ENCODE peak calls at places on chromosomes 16 and 17, in seven cellular contexts. One of them, this sample, is unnamed.

GRCh38 chr17:46968896-46969295 is 10.2 kb downstream of the RPRML start:
- DNase-seq in adrenal gland: no peak
- DNase-seq in aorta: peak; percentile 55
- DNase-seq in ovary: no peak
- DNase-seq in tibial nerve: no peak
- DNase-seq in upper lobe of right lung: no peak
- DNase-seq in cardiac muscle cell: no peak
- DNase-seq in this sample: no peak

GRCh38 chr17:36198831-36199465 is 2.4 kb upstream of the CCL3L1 start:
- DNase-seq in aorta: no peak
- DNase-seq in ovary: no peak
- DNase-seq in adrenal gland: no peak
- DNase-seq in cardiac muscle cell: no peak
- DNase-seq in upper lobe of right lung: no peak
- DNase-seq in tibial nerve: no peak
- DNase-seq in this sample: no peak

GRCh38 chr16:2842340-2843000 is 12.4 kb downstream of the ZG16B start:
- DNase-seq in aorta: peak; percentile 87
- DNase-seq in ovary: peak; percentile 32
- DNase-seq in upper lobe of right lung: peak; percentile 80
- DNase-seq in adrenal gland: peak; percentile 38
- DNase-seq in cardiac muscle cell: peak; percentile 54
- DNase-seq in tibial nerve: no peak
- DNase-seq in this sample: peak; percentile 49

GRCh38 chr16:873889-874288 is 73.4 kb upstream of the GNG13 start:
- DNase-seq in aorta: peak; percentile 72
- DNase-seq in ovary: no peak
- DNase-seq in cardiac muscle cell: no peak
- DNase-seq in upper lobe of right lung: no peak
- DNase-seq in adrenal gland: no peak
- DNase-seq in tibial nerve: no peak
- DNase-seq in this sample: no peak

GRCh38 chr17:52470553-52470952 is 312.0 kb upstream of the CA10 start:
- DNase-seq in upper lobe of right lung: no peak
- DNase-seq in aorta: no peak
- DNase-seq in tibial nerve: no peak
- DNase-seq in cardiac muscle cell: no peak
- DNase-seq in ovary: no peak
- DNase-seq in adrenal gland: no peak
- DNase-seq in this sample: no peak

GRCh38 chr16:12673466-12673865 is 130.2 kb downstream of the CPPED1 start:
- DNase-seq in adrenal gland: no peak
- DNase-seq in upper lobe of right lung: no peak
- DNase-seq in tibial nerve: no peak
- DNase-seq in aorta: no peak
- DNase-seq in cardiac muscle cell: no peak
- DNase-seq in ovary: no peak
- DNase-seq in this sample: no peak

GRCh38 chr17:40551091-40551873 is 14.0 kb downstream of the CCR7 start:
- DNase-seq in ovary: peak; percentile 90
- DNase-seq in tibial nerve: peak; percentile 89
- DNase-seq in adrenal gland: peak; percentile 94
- DNase-seq in aorta: peak; percentile 82
- DNase-seq in cardiac muscle cell: peak; percentile 99
- DNase-seq in upper lobe of right lung: peak; percentile 80
- DNase-seq in this sample: no peak

GRCh38 chr16:26963109-26963508 is 103.6 kb upstream of the C16orf82 start:
- DNase-seq in upper lobe of right lung: no peak
- DNase-seq in tibial nerve: no peak
- DNase-seq in aorta: no peak
- DNase-seq in cardiac muscle cell: peak; percentile 12
- DNase-seq in ovary: no peak
- DNase-seq in adrenal gland: peak; percentile 57
- DNase-seq in this sample: peak; percentile 23

GRCh38 chr16:89722392-89723278 is 1.3 kb downstream of the ZNF276 start:
- DNase-seq in aorta: no peak
- DNase-seq in adrenal gland: peak; percentile 48
- DNase-seq in upper lobe of right lung: peak; percentile 93
- DNase-seq in cardiac muscle cell: peak; percentile 63
- DNase-seq in ovary: peak; percentile 24
- DNase-seq in tibial nerve: no peak
- DNase-seq in this sample: peak; percentile 75

GRCh38 chr16:79362312-79362970 is 238.1 kb downstream of the MAF start:
- DNase-seq in tibial nerve: no peak
- DNase-seq in aorta: no peak
- DNase-seq in adrenal gland: no peak
- DNase-seq in ovary: no peak
- DNase-seq in cardiac muscle cell: no peak
- DNase-seq in upper lobe of right lung: no peak
- DNase-seq in this sample: peak; percentile 54

GRCh38 chr17:76480676-76481075 is 13.3 kb downstream of the AANAT start:
- DNase-seq in aorta: no peak
- DNase-seq in upper lobe of right lung: no peak
- DNase-seq in cardiac muscle cell: peak; percentile 22
- DNase-seq in ovary: peak; percentile 60
- DNase-seq in adrenal gland: no peak
- DNase-seq in tibial nerve: no peak
- DNase-seq in this sample: no peak

DNA sequence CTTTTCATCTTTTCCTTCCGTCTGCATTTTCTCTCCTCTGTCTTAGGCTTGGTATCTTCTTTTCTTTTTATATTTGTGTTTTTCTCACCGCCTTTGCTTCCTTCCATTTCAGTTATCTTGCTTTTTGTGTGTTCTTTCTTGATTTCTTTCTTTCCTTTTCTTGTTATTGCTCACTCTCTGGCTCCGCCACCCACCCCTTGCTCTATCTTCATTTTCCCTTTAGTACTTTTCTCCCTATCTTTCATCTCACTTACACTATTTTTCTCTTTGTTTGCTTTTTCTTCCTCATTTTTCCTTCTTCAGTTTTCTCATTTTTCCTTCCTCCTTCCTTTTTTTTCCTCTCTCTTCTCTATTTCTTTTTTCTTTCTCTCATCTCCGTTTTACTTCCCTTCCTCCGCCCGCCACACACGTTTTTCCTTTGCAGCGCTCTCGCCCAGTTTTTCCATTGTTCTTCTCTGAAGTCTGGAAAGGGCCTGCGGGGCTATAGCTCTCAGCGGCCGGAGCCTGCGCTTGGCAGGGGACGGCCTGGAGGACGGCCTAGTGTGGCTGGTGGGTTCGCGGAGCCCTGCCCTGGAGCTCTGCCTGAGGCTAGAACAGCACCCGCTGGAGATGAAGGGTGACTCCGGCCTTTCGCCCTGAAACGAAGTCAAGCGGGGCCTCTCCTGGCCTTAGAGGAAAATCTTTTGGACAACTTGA is 5.2 kb upstream of the HOXB13 start:
- DNase-seq in upper lobe of right lung: peak; percentile 48
- DNase-seq in aorta: peak; percentile 64
- DNase-seq in tibial nerve: no peak
- DNase-seq in adrenal gland: no peak
- DNase-seq in ovary: no peak
- DNase-seq in cardiac muscle cell: no peak
- DNase-seq in this sample: no peak
- H3K4me3 ChIP-seq in upper lobe of right lung: no peak overlapping the region
- H3K4me3 ChIP-seq in aorta: no peak overlapping the region
- H3K4me3 ChIP-seq in tibial nerve: no peak overlapping the region
- H3K4me3 ChIP-seq in adrenal gland: no peak overlapping the region
- H3K4me3 ChIP-seq in ovary: no peak overlapping the region
- H3K4me3 ChIP-seq in cardiac muscle cell: no peak overlapping the region
- H3K4me3 ChIP-seq in this sample: no peak overlapping the region

GRCh38 chr16:54933281-54934150 is 2.9 kb downstream of the IRX5 start:
- DNase-seq in ovary: no peak
- DNase-seq in cardiac muscle cell: no peak
- DNase-seq in upper lobe of right lung: peak; percentile 69
- DNase-seq in aorta: no peak
- DNase-seq in adrenal gland: no peak
- DNase-seq in tibial nerve: no peak
- DNase-seq in this sample: no peak

GRCh38 chr16:54932737-54933254 is 2.1 kb downstream of the IRX5 start:
- DNase-seq in adrenal gland: no peak
- DNase-seq in aorta: no peak
- DNase-seq in cardiac muscle cell: no peak
- DNase-seq in tibial nerve: no peak
- DNase-seq in upper lobe of right lung: peak; percentile 73
- DNase-seq in ovary: no peak
- DNase-seq in this sample: no peak

GRCh38 chr16:54930034-54930938 is at the start of gene IRX5:
- DNase-seq in adrenal gland: peak; percentile 81
- DNase-seq in tibial nerve: peak; percentile 64
- DNase-seq in ovary: peak; percentile 86
- DNase-seq in upper lobe of right lung: peak; percentile 96
- DNase-seq in cardiac muscle cell: peak; percentile 96
- DNase-seq in aorta: peak; percentile 96
- DNase-seq in this sample: peak; percentile 30

GRCh38 chr16:54931041-54931756 is 534 bp downstream of the IRX5 start:
- DNase-seq in adrenal gland: peak; percentile 40
- DNase-seq in cardiac muscle cell: peak; percentile 24
- DNase-seq in tibial nerve: no peak
- DNase-seq in upper lobe of right lung: peak; percentile 75
- DNase-seq in aorta: peak; percentile 83
- DNase-seq in ovary: peak; percentile 25
- DNase-seq in this sample: no peak

GRCh38 chr16:54931757-54932660 is 1.3 kb downstream of the IRX5 start:
- DNase-seq in upper lobe of right lung: peak; percentile 67
- DNase-seq in cardiac muscle cell: no peak
- DNase-seq in aorta: no peak
- DNase-seq in adrenal gland: no peak
- DNase-seq in tibial nerve: no peak
- DNase-seq in ovary: no peak
- DNase-seq in this sample: no peak
- H3K36me3 ChIP-seq in upper lobe of right lung: no peaks in the 10 kb centered on the region
- H3K36me3 ChIP-seq in cardiac muscle cell: peaks cover 6% of the 10 kb centered on the region
- H3K36me3 ChIP-seq in aorta: no peaks in the 10 kb centered on the region
- H3K36me3 ChIP-seq in adrenal gland: no peaks in the 10 kb centered on the region
- H3K36me3 ChIP-seq in tibial nerve: no peaks in the 10 kb centered on the region
- H3K36me3 ChIP-seq in ovary: no peaks in the 10 kb centered on the region
- H3K36me3 ChIP-seq in this sample: no peaks in the 10 kb centered on the region

GRCh38 chr17:70168044-70168978 is 1.0 kb upstream of the KCNJ2 start:
- DNase-seq in aorta: peak; percentile 65
- DNase-seq in cardiac muscle cell: peak; percentile 69
- DNase-seq in tibial nerve: peak; percentile 69
- DNase-seq in adrenal gland: peak; percentile 42
- DNase-seq in upper lobe of right lung: peak; percentile 80
- DNase-seq in ovary: peak; percentile 43
- DNase-seq in this sample: no peak

GRCh38 chr17:70171159-70171558 is 1.8 kb downstream of the KCNJ2 start:
- DNase-seq in upper lobe of right lung: no peak
- DNase-seq in cardiac muscle cell: no peak
- DNase-seq in aorta: no peak
- DNase-seq in tibial nerve: no peak
- DNase-seq in adrenal gland: no peak
- DNase-seq in ovary: no peak
- DNase-seq in this sample: no peak

GRCh38 chr17:70168979-70169706 is at the start of gene KCNJ2:
- DNase-seq in ovary: peak; percentile 81
- DNase-seq in aorta: peak; percentile 95
- DNase-seq in upper lobe of right lung: peak; percentile 97
- DNase-seq in cardiac muscle cell: peak; percentile 70
- DNase-seq in adrenal gland: peak; percentile 86
- DNase-seq in tibial nerve: peak; percentile 63
- DNase-seq in this sample: peak; percentile 60

GRCh38 chr17:70172449-70172848 is 3.1 kb downstream of the KCNJ2 start:
- DNase-seq in upper lobe of right lung: no peak
- DNase-seq in adrenal gland: no peak
- DNase-seq in aorta: no peak
- DNase-seq in ovary: no peak
- DNase-seq in cardiac muscle cell: no peak
- DNase-seq in tibial nerve: no peak
- DNase-seq in this sample: no peak

DNA sequence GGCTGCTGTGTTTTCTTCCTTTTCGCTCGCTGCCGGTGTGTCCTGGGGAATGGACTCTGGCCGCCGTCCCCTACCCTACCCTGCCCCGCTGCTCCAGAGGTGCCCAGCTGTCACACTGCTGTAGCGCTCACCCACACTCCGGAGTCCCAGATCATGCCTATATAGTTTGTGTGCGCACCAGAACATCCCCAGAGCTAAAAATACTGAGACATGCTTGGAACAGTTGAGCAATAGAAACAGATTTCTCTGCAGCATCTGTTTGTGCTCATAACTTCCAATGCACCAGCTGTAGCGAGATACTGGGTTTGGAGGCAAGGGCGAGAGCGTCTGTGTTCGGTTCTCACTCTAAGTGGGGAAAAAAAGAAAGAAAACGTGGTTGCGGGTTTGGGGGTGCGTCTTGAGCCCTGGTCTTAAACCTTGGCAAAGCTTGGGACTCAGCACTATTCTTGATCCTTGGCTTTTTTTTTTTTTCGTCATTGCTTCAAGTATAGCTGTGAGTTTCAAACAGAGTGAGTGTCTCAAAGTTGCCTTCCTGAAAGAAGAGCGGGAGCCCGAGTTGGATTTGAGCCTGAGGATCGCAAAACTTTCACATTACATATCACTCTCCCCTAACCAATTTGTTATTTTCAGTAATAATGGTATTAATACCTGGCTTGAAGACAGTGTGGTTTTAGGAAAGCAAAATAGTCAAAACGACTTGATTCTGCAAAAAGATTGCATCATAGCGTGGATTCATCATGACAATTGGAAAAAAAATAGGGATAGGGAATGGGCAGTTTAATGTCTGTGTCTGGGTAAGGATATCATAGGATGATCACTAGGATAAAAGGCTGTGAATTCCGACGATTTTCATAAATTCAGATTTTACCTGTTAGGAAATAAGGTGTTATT is 620 bp downstream of the KCNJ2 start:
- DNase-seq in tibial nerve: peak; percentile 22
- DNase-seq in upper lobe of right lung: no peak
- DNase-seq in adrenal gland: peak; percentile 3
- DNase-seq in aorta: no peak
- DNase-seq in ovary: no peak
- DNase-seq in cardiac muscle cell: peak; percentile 55
- DNase-seq in this sample: no peak
- H3K4me3 ChIP-seq in tibial nerve: peak overlapping the region; percentile 48
- H3K4me3 ChIP-seq in upper lobe of right lung: peak overlapping the region; percentile 69
- H3K4me3 ChIP-seq in adrenal gland: no peak overlapping the region
- H3K4me3 ChIP-seq in aorta: peak overlapping the region; percentile 67
- H3K4me3 ChIP-seq in ovary: peak overlapping the region; percentile 57
- H3K4me3 ChIP-seq in cardiac muscle cell: peak overlapping the region; percentile 48
- H3K4me3 ChIP-seq in this sample: no peak overlapping the region

GRCh38 chr17:655618-656017 is 59.0 kb downstream of the VPS53 start:
- DNase-seq in ovary: no peak
- DNase-seq in upper lobe of right lung: no peak
- DNase-seq in adrenal gland: no peak
- DNase-seq in tibial nerve: no peak
- DNase-seq in aorta: no peak
- DNase-seq in cardiac muscle cell: no peak
- DNase-seq in this sample: no peak

GRCh38 chr17:660453-660852 is 54.2 kb downstream of the VPS53 start:
- DNase-seq in upper lobe of right lung: no peak
- DNase-seq in aorta: no peak
- DNase-seq in adrenal gland: no peak
- DNase-seq in ovary: no peak
- DNase-seq in tibial nerve: no peak
- DNase-seq in cardiac muscle cell: no peak
- DNase-seq in this sample: no peak

DNA sequence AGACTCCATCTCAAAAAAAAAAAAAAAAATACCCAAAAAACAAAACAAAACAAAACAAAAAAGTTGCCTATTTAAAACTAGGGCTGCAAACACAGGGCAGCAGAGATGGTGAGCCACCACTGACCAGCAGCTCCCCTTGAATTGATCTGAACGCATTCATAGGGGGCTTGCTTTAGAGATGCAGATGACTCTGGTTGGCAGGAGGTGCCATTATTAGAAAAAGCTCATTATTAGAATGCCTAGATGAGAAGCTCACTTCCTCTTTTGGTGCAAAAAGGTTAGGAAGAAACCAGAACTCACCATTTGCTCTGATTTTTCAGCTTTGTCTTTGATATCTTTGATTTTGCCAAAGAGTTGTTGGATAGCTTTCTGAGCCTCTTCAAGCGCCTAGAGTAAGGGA is 53.1 kb downstream of the VPS53 start:
- DNase-seq in tibial nerve: no peak
- DNase-seq in ovary: no peak
- DNase-seq in upper lobe of right lung: no peak
- DNase-seq in adrenal gland: no peak
- DNase-seq in cardiac muscle cell: no peak
- DNase-seq in aorta: no peak
- DNase-seq in this sample: no peak
- H3K36me3 ChIP-seq in tibial nerve: peaks cover 55% of the 10 kb centered on the region
- H3K36me3 ChIP-seq in ovary: no peaks in the 10 kb centered on the region
- H3K36me3 ChIP-seq in upper lobe of right lung: peaks cover 17% of the 10 kb centered on the region
- H3K36me3 ChIP-seq in adrenal gland: no peaks in the 10 kb centered on the region
- H3K36me3 ChIP-seq in cardiac muscle cell: peaks cover 9% of the 10 kb centered on the region
- H3K36me3 ChIP-seq in aorta: no peaks in the 10 kb centered on the region
- H3K36me3 ChIP-seq in this sample: peaks cover 21% of the 10 kb centered on the region

This sample was measured in CD4-positive, CD25-positive, alpha-beta regulatory T cell.